ENCODE peak calls at places on chromosomes 13 and 19, in ten cellular contexts. T is adrenal gland; H is left ventricle myocardium inferior; D is gastrocnemius medialis; X is OCI-LY7; A is CD4-positive, alpha-beta memory T cell; R is ovary; M is fibroblast of lung; P is heart right ventricle; F is H9. E is an unnamed sample.

GRCh38 chr19:16338470-16339360 is 14.1 kb downstream of the KLF2 start:
- DNase-seq in H (no peak), P (no peak), R (peak; percentile 54), A (peak; percentile 43), T (peak; percentile 73), M (peak; percentile 98), F (no peak), X (peak; percentile 30), D (no peak), E (peak; percentile 99)

GRCh38 chr19:51887522-51888498 is at the start of gene ZNF577:
- DNase-seq in X (no peak), H (peak; percentile 93), T (peak; percentile 90), D (peak; percentile 81), P (peak; percentile 96), R (peak; percentile 92), A (peak; percentile 70), F (peak; percentile 85), M (peak; percentile 95), E (no peak)

GRCh38 chr19:20165971-20166592 is 932 bp upstream of the ZNF486 start:
- DNase-seq in M (no peak), A (no peak), F (no peak), P (no peak), H (no peak), X (no peak), T (no peak), D (no peak), R (no peak), E (no peak)

GRCh38 chr19:44890366-44891015 is 563 bp upstream of the TOMM40 start:
- DNase-seq in T (peak; percentile 100), F (peak; percentile 100), H (no peak), A (peak; percentile 100), D (peak; percentile 100), X (peak; percentile 100), P (peak; percentile 100), M (peak; percentile 99), R (no peak), E (peak; percentile 100)

GRCh38 chr13:37090912-37091311 is 14.6 kb downstream of the CSNK1A1L start:
- DNase-seq in A (no peak), R (no peak), P (no peak), T (no peak), H (no peak), M (no peak), D (no peak), X (no peak), F (no peak), E (no peak)

GRCh38 chr13:27965740-27966640 is 3.1 kb downstream of the CDX2 start:
- DNase-seq in F (peak; percentile 91), M (no peak), P (no peak), H (no peak), T (no peak), X (no peak), R (no peak), A (no peak), D (no peak), E (no peak)

GRCh38 chr19:28516415-28516872 is 696.5 kb downstream of the UQCRFS1 start:
- DNase-seq in R (no peak), P (no peak), A (no peak), X (no peak), T (no peak), F (no peak), D (no peak), H (no peak), M (no peak), E (no peak)

GRCh38 chr13:98406971-98407370 is 169.9 kb downstream of the STK24 start:
- DNase-seq in F (no peak), X (no peak), P (no peak), D (no peak), T (no peak), A (no peak), R (no peak), H (no peak), M (no peak), E (no peak)

GRCh38 chr13:46386996-46387851 is at the start of gene RUBCNL:
- DNase-seq in H (peak; percentile 34), P (no peak), M (peak; percentile 30), T (no peak), X (peak; percentile 81), A (peak; percentile 19), R (no peak), F (peak; percentile 70), D (no peak), E (no peak)

GRCh38 chr19:2602391-2603181 is 99.9 kb downstream of the GNG7 start:
- DNase-seq in F (peak; percentile 88), A (no peak), X (no peak), D (peak; percentile 56), P (peak; percentile 78), R (peak; percentile 83), H (peak; percentile 87), M (peak; percentile 97), T (peak; percentile 86), E (peak; percentile 79)

GRCh38 chr19:29939628-29940027 is 2.4 kb upstream of the URI1 start:
- DNase-seq in A (no peak), T (no peak), R (no peak), M (no peak), X (no peak), D (no peak), P (no peak), F (no peak), H (no peak), E (no peak)

GRCh38 chr19:58338825-58339558 is 12.2 kb downstream of the ZSCAN22 start:
- DNase-seq in D (no peak), A (no peak), M (peak; percentile 17), H (no peak), F (peak; percentile 66), T (no peak), P (no peak), R (no peak), X (no peak), E (no peak)

GRCh38 chr13:52348983-52349780 is 56.8 kb downstream of the THSD1 start:
- DNase-seq in M (peak; percentile 92), F (no peak), A (no peak), X (no peak), T (no peak), H (no peak), R (no peak), D (no peak), P (no peak), E (no peak)

GRCh38 chr19:12868540-12869112 is 12.6 kb downstream of the DNASE2 start:
- DNase-seq in X (peak; percentile 67), F (peak; percentile 71), M (peak; percentile 11), A (no peak), R (no peak), D (no peak), T (no peak), P (no peak), H (no peak), E (no peak)

GRCh38 chr19:9881720-9882119 is 46.6 kb downstream of the PIN1 start:
- DNase-seq in F (no peak), X (no peak), R (no peak), D (no peak), A (no peak), M (no peak), T (no peak), H (no peak), P (no peak), E (no peak)

GRCh38 chr19:6721773-6722172 is 1.3 kb upstream of the C3 start:
- DNase-seq in D (no peak), M (no peak), A (no peak), H (no peak), F (no peak), P (no peak), T (no peak), X (peak; percentile 83), R (no peak), E (no peak)

GRCh38 chr19:6719540-6719861 is 949 bp downstream of the C3 start:
- DNase-seq in R (no peak), X (no peak), M (no peak), A (no peak), F (no peak), P (no peak), H (no peak), D (no peak), T (no peak), E (no peak)

GRCh38 chr19:6720369-6721112 is at the start of gene C3:
- DNase-seq in M (no peak), D (peak; percentile 49), H (peak; percentile 62), F (no peak), P (peak; percentile 51), A (no peak), T (peak; percentile 93), R (peak; percentile 78), X (no peak), E (no peak)

GRCh38 chr19:6719992-6720368 is 470 bp downstream of the C3 start:
- DNase-seq in A (no peak), F (no peak), H (no peak), R (peak; percentile 2), M (no peak), T (no peak), D (no peak), P (no peak), X (no peak), E (no peak)

GRCh38 chr19:6721113-6721474 is 644 bp upstream of the C3 start:
- DNase-seq in A (no peak), X (no peak), F (no peak), R (no peak), H (no peak), M (no peak), D (no peak), P (no peak), T (no peak), E (no peak)
- H3K4me1 ChIP-seq in A (peaks cover 5% of the 10 kb centered on the region), X (peaks cover 60% of the 10 kb centered on the region), F (no peaks in the 10 kb centered on the region), R (peaks cover 5% of the 10 kb centered on the region), H (no peaks in the 10 kb centered on the region), M (no peaks in the 10 kb centered on the region), D (no peaks in the 10 kb centered on the region), P (no peaks in the 10 kb centered on the region), T (peaks cover 54% of the 10 kb centered on the region), E (no peaks in the 10 kb centered on the region)

GRCh38 chr19:11337080-11337479 is 2.4 kb downstream of the RAB3D start:
- DNase-seq in H (no peak), F (no peak), X (no peak), T (no peak), A (no peak), P (no peak), M (no peak), R (peak; percentile 23), D (no peak), E (no peak)
- H3K27ac ChIP-seq in H (no peak overlapping the region), F (no peak overlapping the region), X (no peak overlapping the region), T (no peak overlapping the region), A (no peak overlapping the region), P (no peak overlapping the region), M (no peak overlapping the region), R (no peak overlapping the region), D (no peak overlapping the region), E (no peak overlapping the region)

GRCh38 chr13:49346460-49346859 is 97.4 kb downstream of the CAB39L start:
- DNase-seq in M (no peak), R (no peak), H (no peak), T (no peak), X (no peak), P (no peak), D (no peak), A (no peak), F (no peak), E (no peak)
- H3K4me1 ChIP-seq in M (no peaks in the 10 kb centered on the region), R (peaks cover 2% of the 10 kb centered on the region), H (no peaks in the 10 kb centered on the region), T (peaks cover 21% of the 10 kb centered on the region), X (no peaks in the 10 kb centered on the region), P (peaks cover 7% of the 10 kb centered on the region), D (no peaks in the 10 kb centered on the region), A (no peaks in the 10 kb centered on the region), F (peaks cover 3% of the 10 kb centered on the region), E (no peaks in the 10 kb centered on the region)

DNA sequence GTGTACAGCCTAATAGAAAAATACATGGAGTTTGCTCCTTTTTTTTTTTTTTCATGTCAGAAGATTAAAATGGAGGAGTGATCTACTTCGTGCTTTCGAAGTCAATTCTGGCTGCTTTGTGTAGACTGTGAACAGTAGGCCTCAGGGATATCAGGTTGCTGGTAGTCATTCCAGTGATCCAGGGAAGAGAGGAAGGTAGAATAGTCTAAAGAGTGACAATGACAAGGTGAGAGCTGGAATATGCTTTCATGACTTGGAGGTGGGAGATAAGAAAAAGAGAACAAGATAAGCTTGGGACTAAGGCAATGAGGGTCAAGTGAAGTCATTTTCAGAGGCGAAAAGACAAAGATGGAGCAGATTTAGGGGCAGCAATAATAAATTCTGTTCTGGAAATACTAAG is 111.3 kb upstream of the MIR17HG start:
- DNase-seq in F (no peak), H (no peak), R (no peak), M (no peak), P (no peak), X (no peak), A (no peak), T (no peak), D (no peak), E (no peak)
- H3K27ac ChIP-seq in F (no peak overlapping the region), H (no peak overlapping the region), R (no peak overlapping the region), M (no peak overlapping the region), P (no peak overlapping the region), X (no peak overlapping the region), A (no peak overlapping the region), T (no peak overlapping the region), D (no peak overlapping the region), E (no peak overlapping the region)